ENCODE peak calls at places on chromosomes 5 and 9, in seven cellular contexts. P is amniotic epithelial cell; X is stimulated activated CD4-positive, alpha-beta T cell treated with anti-CD3 and anti-CD28 coated beads, Interleukin-12 subunit alpha, Interleukin-12 subunit beta, amount 100 ng/mL, for 48 hours; Q is GDM1; Y is HuH-7; Z is skeletal muscle cell; H is lower leg skin. N is an unnamed sample.

GRCh38 chr5:134948929-134949328 is 18.8 kb upstream of the CATSPER3 start:
- DNase-seq in P (peak; percentile 37), X (no peak), Q (no peak), Y (no peak), Z (peak; percentile 41), H (no peak), N (peak; percentile 3)

GRCh38 chr9:100440071-100440470 is 13.1 kb downstream of the MSANTD3 start:
- DNase-seq in P (peak; percentile 57), X (no peak), Q (no peak), Y (no peak), Z (no peak), H (no peak), N (peak; percentile 93)

GRCh38 chr5:31481531-31481930 is 50.4 kb downstream of the DROSHA start:
- DNase-seq in P (no peak), X (no peak), Q (no peak), Y (no peak), Z (no peak), H (no peak), N (no peak)

GRCh38 chr5:10295619-10296326 is 11.9 kb downstream of the CMBL start:
- DNase-seq in P (no peak), X (no peak), Q (no peak), Y (no peak), Z (no peak), H (no peak), N (no peak)

GRCh38 chr9:91953723-91954122 is 3.7 kb upstream of the ROR2 start:
- DNase-seq in P (no peak), X (no peak), Q (no peak), Y (no peak), Z (no peak), H (no peak), N (no peak)

GRCh38 chr9:5493597-5494511 is 16.5 kb upstream of the PDCD1LG2 start:
- DNase-seq in P (peak; percentile 85), X (no peak), Q (peak; percentile 62), Y (no peak), Z (peak; percentile 82), H (no peak), N (peak; percentile 91)

GRCh38 chr9:2027761-2028160 is 12.6 kb downstream of the SMARCA2 start:
- DNase-seq in P (no peak), X (no peak), Q (no peak), Y (no peak), Z (no peak), H (no peak), N (no peak)

GRCh38 chr5:61307611-61308010 is 24.4 kb upstream of the ZSWIM6 start:
- DNase-seq in P (no peak), X (no peak), Q (no peak), Y (no peak), Z (no peak), H (no peak), N (no peak)

GRCh38 chr9:116219686-116220085 is 66.1 kb downstream of the PAPPA start:
- DNase-seq in P (no peak), X (no peak), Q (no peak), Y (no peak), Z (no peak), H (no peak), N (no peak)

N was measured in LHCN-M2.